ENCODE peak calls at places on chromosomes 7 and 10, in seven cellular contexts. G is AG08395; F is heart right ventricle; U is retina; P is Jurkat, Clone E6-1; K is CD4-positive, CD25-positive, alpha-beta regulatory T cell; T is activated CD4-positive, alpha-beta T cell treated with anti-CD3 and anti-CD28 coated beads, Interleukin-2, amount 10 ng/mL, durations not matched to agents 7 days and 5 days. V is an unnamed sample.

GRCh38 chr10:5595591-5596590 is 70.5 kb downstream of the ASB13 start:
- DNase-seq in F (no peak), K (no peak), G (peak), U (no peak), P (no peak), T (no peak), V (peak)

GRCh38 chr7:108197371-108198091 is 67.4 kb upstream of the LAMB4 start:
- DNase-seq in P (no peak), T (no peak), U (no peak), F (no peak), K (no peak), G (no peak), V (no peak)

GRCh38 chr7:101560856-101561255 is 68.2 kb downstream of the MYL10 start:
- DNase-seq in F (no peak), G (no peak), K (no peak), U (no peak), P (no peak), T (no peak), V (no peak)

GRCh38 chr10:105189464-105189800 is 548.3 kb downstream of the SORCS3 start:
- DNase-seq in U (no peak), P (no peak), F (no peak), G (peak), K (no peak), T (no peak), V (no peak)

GRCh38 chr7:98996162-98996552 is 117.8 kb downstream of the TRRAP start:
- DNase-seq in U (no peak), F (no peak), K (no peak), P (peak), G (no peak), T (no peak), V (no peak)

GRCh38 chr10:29685506-29685905 is 50.7 kb upstream of the SVIL start:
- DNase-seq in U (no peak), G (no peak), K (no peak), F (no peak), P (no peak), T (no peak), V (no peak)

GRCh38 chr10:126013489-126014281 is 117.3 kb downstream of the FANK1 start:
- DNase-seq in T (no peak), F (no peak), U (no peak), K (peak), P (no peak), G (peak), V (peak)

GRCh38 chr7:18541189-18541870 is 45.8 kb downstream of the HDAC9 start:
- DNase-seq in T (no peak), U (no peak), P (no peak), K (no peak), G (peak), F (peak), V (peak)

GRCh38 chr7:35781200-35781701 is 19.6 kb upstream of the SEPTIN7 start:
- DNase-seq in U (no peak), F (no peak), T (no peak), K (no peak), G (no peak), P (no peak), V (no peak)

GRCh38 chr10:25954851-25955250 is 20.8 kb downstream of the MYO3A start:
- DNase-seq in K (no peak), F (no peak), U (no peak), P (no peak), G (no peak), T (no peak), V (no peak)

GRCh38 chr10:49739426-49739825 is 22.7 kb downstream of the OGDHL start:
- DNase-seq in U (no peak), F (no peak), K (no peak), P (no peak), T (no peak), G (no peak), V (no peak)

GRCh38 chr7:27124096-27124978 is 6.2 kb downstream of the HOXA4 start:
- DNase-seq in P (no peak), U (peak), K (no peak), G (no peak), F (no peak), T (no peak), V (peak)

GRCh38 chr7:155405399-155406318 is 52.3 kb upstream of the EN2 start:
- DNase-seq in K (no peak), G (no peak), T (no peak), F (no peak), P (no peak), U (no peak), V (no peak)

GRCh38 chr10:50552308-50552707 is 71.4 kb downstream of the SGMS1 start:
- DNase-seq in P (no peak), F (no peak), K (no peak), G (peak), T (no peak), U (no peak), V (no peak)

GRCh38 chr7:102456327-102456726 is 8.3 kb downstream of the ALKBH4 start:
- DNase-seq in K (no peak), F (no peak), G (no peak), U (no peak), P (no peak), T (no peak), V (no peak)

GRCh38 chr10:73953665-73954064 is 42.7 kb downstream of the PLAU start:
- DNase-seq in P (no peak), U (no peak), G (peak), T (no peak), F (no peak), K (no peak), V (peak)